ENCODE peak calls at places on chromosomes 7 and 10, in seven cellular contexts. One of them, this sample, is unnamed.

GRCh38 chr10:104736006-104736405 is 94.9 kb downstream of the SORCS3 start:
- DNase-seq in H1: no peak
- DNase-seq in foreskin fibroblast: no peak
- DNase-seq in psoas muscle: no peak
- DNase-seq in A673: no peak
- DNase-seq in fibroblast of pulmonary artery: no peak
- DNase-seq in lung: peak
- DNase-seq in this sample: no peak

GRCh38 chr7:35993663-35994622 is 159.1 kb upstream of the EEPD1 start:
- DNase-seq in H1: no peak
- DNase-seq in foreskin fibroblast: peak
- DNase-seq in psoas muscle: no peak
- DNase-seq in A673: peak
- DNase-seq in fibroblast of pulmonary artery: peak
- DNase-seq in lung: no peak
- DNase-seq in this sample: no peak

GRCh38 chr7:98284335-98285036 is 3.0 kb downstream of the BRI3 start:
- DNase-seq in H1: no peak
- DNase-seq in foreskin fibroblast: peak
- DNase-seq in psoas muscle: peak
- DNase-seq in A673: no peak
- DNase-seq in fibroblast of pulmonary artery: peak
- DNase-seq in lung: peak
- DNase-seq in this sample: no peak

GRCh38 chr7:91683823-91684222 is 196.7 kb downstream of the MTERF1 start:
- DNase-seq in H1: no peak
- DNase-seq in foreskin fibroblast: peak
- DNase-seq in psoas muscle: no peak
- DNase-seq in A673: peak
- DNase-seq in fibroblast of pulmonary artery: peak
- DNase-seq in lung: no peak
- DNase-seq in this sample: no peak

GRCh38 chr10:75294031-75294437 is 58.3 kb upstream of the COMTD1 start:
- DNase-seq in H1: no peak
- DNase-seq in foreskin fibroblast: peak
- DNase-seq in psoas muscle: no peak
- DNase-seq in A673: no peak
- DNase-seq in fibroblast of pulmonary artery: no peak
- DNase-seq in lung: no peak
- DNase-seq in this sample: no peak

GRCh38 chr7:81715984-81716588 is 53.8 kb downstream of the HGF start:
- DNase-seq in H1: no peak
- DNase-seq in foreskin fibroblast: peak
- DNase-seq in psoas muscle: no peak
- DNase-seq in A673: peak
- DNase-seq in fibroblast of pulmonary artery: peak
- DNase-seq in lung: no peak
- DNase-seq in this sample: no peak

GRCh38 chr7:40865441-40866233 is 730.8 kb downstream of the SUGCT start:
- DNase-seq in H1: no peak
- DNase-seq in foreskin fibroblast: no peak
- DNase-seq in psoas muscle: no peak
- DNase-seq in A673: no peak
- DNase-seq in fibroblast of pulmonary artery: no peak
- DNase-seq in lung: no peak
- DNase-seq in this sample: no peak

GRCh38 chr10:106520698-106521097 is 643.8 kb downstream of the SORCS1 start:
- DNase-seq in H1: no peak
- DNase-seq in foreskin fibroblast: no peak
- DNase-seq in psoas muscle: no peak
- DNase-seq in A673: no peak
- DNase-seq in fibroblast of pulmonary artery: no peak
- DNase-seq in lung: no peak
- DNase-seq in this sample: no peak

GRCh38 chr7:151505836-151506468 is 13.7 kb downstream of the RHEB start:
- DNase-seq in H1: no peak
- DNase-seq in foreskin fibroblast: no peak
- DNase-seq in psoas muscle: no peak
- DNase-seq in A673: no peak
- DNase-seq in fibroblast of pulmonary artery: no peak
- DNase-seq in lung: no peak
- DNase-seq in this sample: no peak

GRCh38 chr10:60905580-60905979 is 38.4 kb downstream of the RHOBTB1 start:
- DNase-seq in H1: no peak
- DNase-seq in foreskin fibroblast: peak
- DNase-seq in psoas muscle: peak
- DNase-seq in A673: no peak
- DNase-seq in fibroblast of pulmonary artery: peak
- DNase-seq in lung: peak
- DNase-seq in this sample: no peak

GRCh38 chr7:100022621-100023020 is 7.2 kb downstream of the ZKSCAN1 start:
- DNase-seq in H1: no peak
- DNase-seq in foreskin fibroblast: no peak
- DNase-seq in psoas muscle: no peak
- DNase-seq in A673: no peak
- DNase-seq in fibroblast of pulmonary artery: no peak
- DNase-seq in lung: peak
- DNase-seq in this sample: no peak

GRCh38 chr10:66795871-66796270 is 130.0 kb upstream of the LRRTM3 start:
- DNase-seq in H1: no peak
- DNase-seq in foreskin fibroblast: no peak
- DNase-seq in psoas muscle: no peak
- DNase-seq in A673: no peak
- DNase-seq in fibroblast of pulmonary artery: no peak
- DNase-seq in lung: no peak
- DNase-seq in this sample: no peak

GRCh38 chr10:91944880-91945630 is 21.5 kb downstream of the BTAF1 start:
- DNase-seq in H1: no peak
- DNase-seq in foreskin fibroblast: peak
- DNase-seq in psoas muscle: no peak
- DNase-seq in A673: no peak
- DNase-seq in fibroblast of pulmonary artery: peak
- DNase-seq in lung: no peak
- DNase-seq in this sample: no peak

GRCh38 chr7:2001601-2002442 is 230.9 kb downstream of the MAD1L1 start:
- DNase-seq in H1: no peak
- DNase-seq in foreskin fibroblast: no peak
- DNase-seq in psoas muscle: peak
- DNase-seq in A673: no peak
- DNase-seq in fibroblast of pulmonary artery: no peak
- DNase-seq in lung: no peak
- DNase-seq in this sample: no peak

GRCh38 chr10:87848998-87849397 is 14.3 kb downstream of the KLLN start:
- DNase-seq in H1: no peak
- DNase-seq in foreskin fibroblast: no peak
- DNase-seq in psoas muscle: no peak
- DNase-seq in A673: no peak
- DNase-seq in fibroblast of pulmonary artery: no peak
- DNase-seq in lung: no peak
- DNase-seq in this sample: no peak

GRCh38 chr10:51092402-51092801 is 18.1 kb downstream of the PRKG1 start:
- DNase-seq in H1: no peak
- DNase-seq in foreskin fibroblast: peak
- DNase-seq in psoas muscle: peak
- DNase-seq in A673: peak
- DNase-seq in fibroblast of pulmonary artery: peak
- DNase-seq in lung: peak
- DNase-seq in this sample: no peak

GRCh38 chr7:116195451-116195850 is 14.9 kb upstream of the TES start:
- DNase-seq in H1: no peak
- DNase-seq in foreskin fibroblast: peak
- DNase-seq in psoas muscle: no peak
- DNase-seq in A673: no peak
- DNase-seq in fibroblast of pulmonary artery: peak
- DNase-seq in lung: no peak
- DNase-seq in this sample: no peak

GRCh38 chr10:101226888-101227736 is 2.2 kb downstream of the LBX1 start:
- DNase-seq in H1: no peak
- DNase-seq in foreskin fibroblast: no peak
- DNase-seq in psoas muscle: no peak
- DNase-seq in A673: no peak
- DNase-seq in fibroblast of pulmonary artery: no peak
- DNase-seq in lung: no peak
- DNase-seq in this sample: no peak

GRCh38 chr10:34959786-34960185 is 130.4 kb downstream of the CUL2 start:
- DNase-seq in H1: no peak
- DNase-seq in foreskin fibroblast: no peak
- DNase-seq in psoas muscle: no peak
- DNase-seq in A673: no peak
- DNase-seq in fibroblast of pulmonary artery: no peak
- DNase-seq in lung: no peak
- DNase-seq in this sample: no peak

GRCh38 chr7:2715341-2716231 is 27.6 kb downstream of the AMZ1 start:
- DNase-seq in H1: no peak
- DNase-seq in foreskin fibroblast: no peak
- DNase-seq in psoas muscle: no peak
- DNase-seq in A673: no peak
- DNase-seq in fibroblast of pulmonary artery: no peak
- DNase-seq in lung: no peak
- DNase-seq in this sample: no peak

GRCh38 chr7:96004598-96004997 is 232.2 kb downstream of the DYNC1I1 start:
- DNase-seq in H1: no peak
- DNase-seq in foreskin fibroblast: peak
- DNase-seq in psoas muscle: no peak
- DNase-seq in A673: peak
- DNase-seq in fibroblast of pulmonary artery: no peak
- DNase-seq in lung: no peak
- DNase-seq in this sample: no peak
- TF ChIP-seq CTCF in H1: no peak
- TF ChIP-seq CTCF in foreskin fibroblast: peak
- TF ChIP-seq CTCF in psoas muscle: no peak
- TF ChIP-seq CTCF in A673: peak
- TF ChIP-seq CTCF in fibroblast of pulmonary artery: no peak
- TF ChIP-seq CTCF in lung: no peak
- TF ChIP-seq CTCF in this sample: no peak

DNA sequence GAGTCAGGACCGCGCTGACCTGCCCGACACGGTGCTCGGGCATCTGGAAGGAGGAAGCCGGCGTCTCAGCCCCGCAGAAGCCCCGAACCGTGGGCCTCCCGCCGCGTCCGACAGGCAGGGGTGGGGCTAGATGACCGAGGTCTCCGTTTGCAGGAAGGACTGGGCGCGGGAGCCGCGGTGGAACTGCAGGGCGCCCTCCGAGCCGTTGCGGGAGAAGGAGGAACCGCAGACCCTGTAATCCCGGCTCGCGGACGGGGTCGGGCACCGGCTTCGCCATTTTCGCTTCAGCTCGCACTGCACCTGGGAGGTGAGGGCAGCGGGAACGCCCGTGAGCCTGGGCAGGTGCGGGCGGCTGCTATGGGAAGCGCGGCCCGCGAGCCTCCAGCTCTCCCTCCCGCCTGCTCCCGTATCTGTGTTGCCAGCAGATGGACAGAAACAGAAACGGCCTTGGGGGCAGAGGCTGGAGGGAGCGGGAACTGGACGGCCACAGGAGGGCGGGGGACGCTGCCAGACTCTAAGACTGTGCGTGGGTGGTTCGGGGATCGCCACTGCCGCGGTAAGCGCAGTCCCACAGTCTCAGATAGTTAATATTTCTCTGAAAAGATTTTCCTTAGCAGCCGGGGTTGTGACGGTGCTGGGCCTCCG is 114.1 kb downstream of the VIPR2 start:
- DNase-seq in H1: peak
- DNase-seq in foreskin fibroblast: no peak
- DNase-seq in psoas muscle: peak
- DNase-seq in A673: peak
- DNase-seq in fibroblast of pulmonary artery: peak
- DNase-seq in lung: peak
- DNase-seq in this sample: peak
- TF ChIP-seq CTCF in H1: no peak
- TF ChIP-seq CTCF in foreskin fibroblast: no peak
- TF ChIP-seq CTCF in psoas muscle: peak
- TF ChIP-seq CTCF in A673: peak
- TF ChIP-seq CTCF in fibroblast of pulmonary artery: peak
- TF ChIP-seq CTCF in lung: no peak
- TF ChIP-seq CTCF in this sample: peak

GRCh38 chr7:29793507-29793906 is 12.8 kb upstream of the WIPF3 start:
- DNase-seq in H1: no peak
- DNase-seq in foreskin fibroblast: no peak
- DNase-seq in psoas muscle: no peak
- DNase-seq in A673: no peak
- DNase-seq in fibroblast of pulmonary artery: no peak
- DNase-seq in lung: no peak
- DNase-seq in this sample: no peak
- TF ChIP-seq CTCF in H1: no peak
- TF ChIP-seq CTCF in foreskin fibroblast: no peak
- TF ChIP-seq CTCF in psoas muscle: no peak
- TF ChIP-seq CTCF in A673: no peak
- TF ChIP-seq CTCF in fibroblast of pulmonary artery: no peak
- TF ChIP-seq CTCF in lung: no peak
- TF ChIP-seq CTCF in this sample: no peak

GRCh38 chr10:95907454-95908253 is at the start of gene CC2D2B:
- DNase-seq in H1: peak
- DNase-seq in foreskin fibroblast: peak
- DNase-seq in psoas muscle: peak
- DNase-seq in A673: peak
- DNase-seq in fibroblast of pulmonary artery: peak
- DNase-seq in lung: peak
- DNase-seq in this sample: peak
- TF ChIP-seq CTCF in H1: no peak
- TF ChIP-seq CTCF in foreskin fibroblast: no peak
- TF ChIP-seq CTCF in psoas muscle: no peak
- TF ChIP-seq CTCF in A673: no peak
- TF ChIP-seq CTCF in fibroblast of pulmonary artery: no peak
- TF ChIP-seq CTCF in lung: no peak
- TF ChIP-seq CTCF in this sample: no peak

GRCh38 chr10:89002234-89002978 is 11.8 kb downstream of the FAS start:
- DNase-seq in H1: no peak
- DNase-seq in foreskin fibroblast: no peak
- DNase-seq in psoas muscle: no peak
- DNase-seq in A673: no peak
- DNase-seq in fibroblast of pulmonary artery: no peak
- DNase-seq in lung: no peak
- DNase-seq in this sample: no peak
- TF ChIP-seq CTCF in H1: no peak
- TF ChIP-seq CTCF in foreskin fibroblast: no peak
- TF ChIP-seq CTCF in psoas muscle: no peak
- TF ChIP-seq CTCF in A673: no peak
- TF ChIP-seq CTCF in fibroblast of pulmonary artery: no peak
- TF ChIP-seq CTCF in lung: no peak
- TF ChIP-seq CTCF in this sample: no peak

DNA sequence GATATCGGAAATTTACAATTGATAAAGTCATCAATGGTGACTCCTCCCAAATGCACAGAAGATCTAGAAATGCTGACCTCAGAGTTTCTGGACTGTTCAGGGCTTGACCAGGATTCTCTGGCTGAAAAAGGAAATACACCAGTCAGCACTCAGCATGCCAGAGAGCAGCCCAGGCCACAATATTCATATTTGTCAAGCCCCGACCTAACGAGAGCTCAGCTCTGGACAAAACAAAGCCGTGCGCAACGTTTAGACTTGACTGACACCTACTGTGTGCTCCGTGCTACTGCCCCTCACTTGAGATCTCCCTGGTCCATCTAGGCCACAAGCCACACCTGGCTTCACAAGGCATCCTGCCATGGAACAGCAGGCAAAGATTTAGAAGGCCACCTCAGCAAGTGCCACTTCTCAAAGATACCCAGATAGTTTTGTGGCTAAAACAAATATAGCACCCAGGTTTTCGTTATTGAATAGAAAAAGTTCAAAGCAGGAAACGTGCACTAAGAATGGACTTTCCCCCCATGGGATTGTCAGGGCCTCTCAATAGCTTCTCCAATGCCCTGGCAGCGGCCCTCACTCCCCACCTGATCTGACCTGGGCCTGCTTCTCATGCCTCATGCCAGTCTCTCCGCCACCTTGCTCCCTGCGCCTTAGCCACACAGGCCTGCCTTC is 218.3 kb downstream of the FAM107B start:
- DNase-seq in H1: no peak
- DNase-seq in foreskin fibroblast: no peak
- DNase-seq in psoas muscle: no peak
- DNase-seq in A673: no peak
- DNase-seq in fibroblast of pulmonary artery: no peak
- DNase-seq in lung: no peak
- DNase-seq in this sample: no peak
- TF ChIP-seq CTCF in H1: peak
- TF ChIP-seq CTCF in foreskin fibroblast: no peak
- TF ChIP-seq CTCF in psoas muscle: no peak
- TF ChIP-seq CTCF in A673: no peak
- TF ChIP-seq CTCF in fibroblast of pulmonary artery: no peak
- TF ChIP-seq CTCF in lung: no peak
- TF ChIP-seq CTCF in this sample: peak